ENCODE peak calls at places on chromosomes 11 and 22, in six cellular contexts. G is tibial nerve, Y is heart left ventricle, X is astrocyte of the spinal cord, C is MM.1S, O is astrocyte of the cerebellum. K is an unnamed sample.

GRCh38 chr22:27512283-27512761 is 289.2 kb downstream of the MN1 start:
- DNase-seq in G (peak; percentile 59), Y (peak; percentile 87), X (peak; percentile 95), C (no peak), O (peak; percentile 88), K (no peak)

GRCh38 chr11:87604350-87604749 is 566.6 kb downstream of the TMEM135 start:
- DNase-seq in G (no peak), Y (no peak), X (no peak), C (no peak), O (no peak), K (no peak)

GRCh38 chr11:121829159-121829643 is 286.8 kb downstream of the BLID start:
- DNase-seq in G (no peak), Y (no peak), X (peak; percentile 99), C (no peak), O (peak; percentile 99), K (no peak)

GRCh38 chr11:120564573-120565301 is 53.2 kb downstream of the GRIK4 start:
- DNase-seq in G (no peak), Y (peak; percentile 46), X (peak; percentile 25), C (no peak), O (no peak), K (peak; percentile 90)

GRCh38 chr11:106152824-106153223 is 75.4 kb downstream of the AASDHPPT start:
- DNase-seq in G (no peak), Y (no peak), X (peak; percentile 26), C (no peak), O (no peak), K (no peak)

GRCh38 chr11:57597971-57598830 is 716 bp downstream of the SERPING1 start:
- DNase-seq in G (peak; percentile 74), Y (peak; percentile 84), X (no peak), C (no peak), O (no peak), K (no peak)

GRCh38 chr11:71373791-71374454 is 74.3 kb downstream of the DHCR7 start:
- DNase-seq in G (no peak), Y (no peak), X (no peak), C (no peak), O (no peak), K (no peak)

GRCh38 chr11:4683020-4683419 is 14.6 kb downstream of the OR51E2 start:
- DNase-seq in G (no peak), Y (no peak), X (peak; percentile 27), C (no peak), O (peak; percentile 3), K (no peak)

GRCh38 chr11:12808519-12808918 is 134.3 kb downstream of the TEAD1 start:
- DNase-seq in G (no peak), Y (no peak), X (peak; percentile 75), C (peak; percentile 77), O (no peak), K (no peak)

GRCh38 chr11:46387919-46388618 is 3.5 kb downstream of the CHRM4 start:
- DNase-seq in G (no peak), Y (no peak), X (no peak), C (no peak), O (no peak), K (no peak)

GRCh38 chr11:72446929-72447753 is 12.8 kb upstream of the CLPB start:
- DNase-seq in G (no peak), Y (no peak), X (peak; percentile 69), C (peak; percentile 70), O (peak; percentile 60), K (peak; percentile 64)

GRCh38 chr11:34158661-34159060 is 53.2 kb downstream of the NAT10 start:
- DNase-seq in G (no peak), Y (no peak), X (no peak), C (no peak), O (no peak), K (no peak)

GRCh38 chr11:84720706-84721402 is 906.3 kb downstream of the DLG2 start:
- DNase-seq in G (no peak), Y (peak; percentile 23), X (peak; percentile 6), C (peak; percentile 41), O (no peak), K (no peak)

GRCh38 chr11:112759418-112759817 is 201.8 kb upstream of the NCAM1 start:
- DNase-seq in G (no peak), Y (no peak), X (no peak), C (no peak), O (no peak), K (no peak)

GRCh38 chr11:48031602-48032001 is 51.2 kb downstream of the PTPRJ start:
- DNase-seq in G (no peak), Y (no peak), X (no peak), C (no peak), O (no peak), K (no peak)

GRCh38 chr11:33515347-33515746 is 185.3 kb downstream of the C11orf91 start:
- DNase-seq in G (no peak), Y (peak; percentile 35), X (peak; percentile 18), C (no peak), O (no peak), K (peak; percentile 23)

GRCh38 chr22:40733919-40734318 is 54.6 kb downstream of the MCHR1 start:
- DNase-seq in G (no peak), Y (no peak), X (no peak), C (no peak), O (no peak), K (no peak)

GRCh38 chr22:25824828-25825474 is 83.0 kb downstream of the MYO18B start:
- DNase-seq in G (no peak), Y (no peak), X (no peak), C (no peak), O (no peak), K (no peak)

GRCh38 chr11:64608636-64609035 is 17.6 kb downstream of the SLC22A12 start:
- DNase-seq in G (no peak), Y (no peak), X (no peak), C (no peak), O (no peak), K (no peak)

GRCh38 chr11:113241190-113242051 is 73.0 kb upstream of the TTC12 start:
- DNase-seq in G (no peak), Y (no peak), X (peak; percentile 20), C (no peak), O (no peak), K (no peak)

GRCh38 chr11:43503417-43503816 is 144.7 kb downstream of the TTC17 start:
- DNase-seq in G (no peak), Y (no peak), X (no peak), C (peak; percentile 25), O (no peak), K (no peak)
- TF ChIP-seq CTCF in G (no peak), Y (no peak), X (peak; percentile 23), C (peak; percentile 18), O (no peak), K (peak; percentile 28)

DNA sequence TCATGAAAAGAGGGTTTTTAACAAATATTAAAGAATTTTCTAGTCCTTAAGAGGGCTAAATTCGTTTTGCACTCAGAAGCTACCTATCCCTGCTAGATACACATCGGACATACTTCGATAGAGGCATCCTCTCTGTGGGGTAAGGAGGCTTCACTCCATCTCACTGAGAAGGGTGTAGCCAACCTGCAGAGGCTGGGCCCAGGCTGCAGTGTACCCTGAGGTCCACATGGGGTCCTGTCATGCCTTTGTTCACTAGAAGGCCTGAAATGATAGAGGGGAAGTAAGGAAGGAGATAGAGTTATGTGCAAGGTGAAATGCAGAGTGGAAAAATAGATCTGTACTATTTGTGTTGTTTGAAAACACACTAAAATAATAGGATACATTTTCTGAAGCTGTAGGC is 45.6 kb downstream of the IGSF9B start:
- DNase-seq in G (no peak), Y (no peak), X (no peak), C (no peak), O (no peak), K (peak; percentile 32)
- TF ChIP-seq CTCF in G (no peak), Y (no peak), X (no peak), C (no peak), O (peak; percentile 21), K (peak; percentile 34)

GRCh38 chr11:27497284-27497866 is 9.2 kb downstream of the LIN7C start:
- DNase-seq in G (no peak), Y (no peak), X (peak; percentile 45), C (peak; percentile 41), O (peak; percentile 4), K (peak; percentile 15)
- TF ChIP-seq CTCF in G (peak; percentile 40), Y (peak; percentile 24), X (peak; percentile 46), C (peak; percentile 55), O (peak; percentile 41), K (peak; percentile 46)

GRCh38 chr22:36332623-36333331 is 55.0 kb downstream of the MYH9 start:
- DNase-seq in G (no peak), Y (peak; percentile 57), X (peak; percentile 79), C (peak; percentile 78), O (no peak), K (peak; percentile 79)

GRCh38 chr22:36335621-36336020 is 52.1 kb downstream of the MYH9 start:
- DNase-seq in G (no peak), Y (no peak), X (no peak), C (no peak), O (no peak), K (no peak)

GRCh38 chr22:36334838-36335603 is 52.7 kb downstream of the MYH9 start:
- DNase-seq in G (no peak), Y (peak; percentile 46), X (peak; percentile 86), C (no peak), O (no peak), K (no peak)

GRCh38 chr22:36333632-36334031 is 54.1 kb downstream of the MYH9 start:
- DNase-seq in G (no peak), Y (no peak), X (no peak), C (peak; percentile 10), O (no peak), K (no peak)

GRCh38 chr22:36334081-36334831 is 53.5 kb downstream of the MYH9 start:
- DNase-seq in G (no peak), Y (peak; percentile 52), X (no peak), C (no peak), O (no peak), K (no peak)
- TF ChIP-seq CTCF in G (no peak), Y (no peak), X (peak; percentile 40), C (no peak), O (peak; percentile 26), K (peak; percentile 14)